ENCODE peak calls at places on chromosomes 5 and 9, in four cellular contexts. T is nephron progenitor cell, W is GM12865, J is astrocyte of the cerebellum. Z is an unnamed sample.

GRCh38 chr5:44807269-44807668 is 1.5 kb upstream of the MRPS30 start:
- DNase-seq in J (no peak), W (no peak), T (no peak), Z (no peak)

GRCh38 chr9:134381671-134382505 is 55.6 kb downstream of the RXRA start:
- DNase-seq in W (peak; percentile 62), T (no peak), J (no peak), Z (peak; percentile 27)

GRCh38 chr9:1051286-1052118 is 1.3 kb downstream of the DMRT2 start:
- DNase-seq in J (no peak), W (peak; percentile 56), T (peak; percentile 76), Z (peak; percentile 57)

GRCh38 chr5:172450861-172451695 is 3.2 kb downstream of the SH3PXD2B start:
- DNase-seq in T (peak; percentile 55), J (no peak), W (peak; percentile 35), Z (peak; percentile 54)

GRCh38 chr5:58094031-58094430 is 365.9 kb downstream of the PLK2 start:
- DNase-seq in T (no peak), W (peak; percentile 38), J (no peak), Z (no peak)

GRCh38 chr5:148820778-148821395 is 5.5 kb upstream of the ADRB2 start:
- DNase-seq in J (peak; percentile 40), T (peak; percentile 23), W (peak; percentile 32), Z (peak; percentile 41)

GRCh38 chr9:77909306-77909705 is 122.3 kb downstream of the GNAQ start:
- DNase-seq in W (peak; percentile 14), T (no peak), J (no peak), Z (no peak)

GRCh38 chr5:97544279-97545077 is 361.4 kb upstream of the RIOK2 start:
- DNase-seq in J (no peak), W (no peak), T (no peak), Z (no peak)

GRCh38 chr5:140012443-140012842 is 30.7 kb downstream of the NRG2 start:
- DNase-seq in J (no peak), W (no peak), T (no peak), Z (no peak)

GRCh38 chr5:122896598-122897282 is 51.3 kb downstream of the SNX24 start:
- DNase-seq in T (no peak), W (peak; percentile 14), J (peak; percentile 27), Z (no peak)

GRCh38 chr5:122895141-122895540 is 49.7 kb downstream of the SNX24 start:
- DNase-seq in W (no peak), J (no peak), T (no peak), Z (no peak)

GRCh38 chr5:122901346-122901745 is 55.9 kb downstream of the SNX24 start:
- DNase-seq in W (no peak), T (no peak), J (no peak), Z (no peak)

GRCh38 chr5:122902263-122902662 is 56.9 kb downstream of the SNX24 start:
- DNase-seq in W (no peak), J (no peak), T (no peak), Z (no peak)

DNA sequence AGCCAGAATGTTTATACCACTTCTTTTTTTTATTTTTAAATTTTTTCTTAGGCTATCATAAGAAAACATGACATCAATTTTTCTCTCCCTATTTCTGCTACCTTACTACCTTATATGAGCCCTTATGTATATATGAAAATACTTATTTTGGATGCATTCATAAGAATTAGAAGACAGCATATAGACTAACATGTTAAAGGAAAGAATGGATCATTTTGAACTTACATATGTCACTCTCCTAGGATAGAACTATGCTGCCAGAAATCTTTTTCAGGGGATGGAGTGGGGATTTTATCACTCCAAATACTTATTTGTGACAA is 51.8 kb downstream of the SNX24 start:
- DNase-seq in T (no peak), W (no peak), J (no peak), Z (no peak)
- TF ChIP-seq CTCF in T (peak; percentile 16), W (no peak), J (no peak), Z (no peak)

DNA sequence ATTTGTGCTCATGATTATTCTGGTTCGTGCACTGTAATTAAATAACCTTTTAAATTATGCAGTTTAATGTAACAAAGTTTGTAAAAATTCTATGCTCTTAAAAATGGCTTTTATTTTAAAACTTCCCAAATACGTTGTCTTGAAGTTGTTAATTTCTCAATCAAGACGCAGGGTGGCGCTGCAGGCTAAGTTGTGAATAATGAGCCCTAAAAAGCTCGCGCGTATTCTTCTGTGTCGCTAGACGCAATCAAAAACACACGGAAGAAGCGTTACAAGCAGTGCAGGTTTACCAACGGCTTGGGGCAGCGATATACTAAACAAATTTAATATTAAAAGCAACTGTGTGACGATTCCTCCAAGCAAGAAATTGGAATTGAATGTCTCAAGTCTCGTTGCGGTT is at the start of gene PCDHB4:
- DNase-seq in W (no peak), J (no peak), T (no peak), Z (peak; percentile 45)
- TF ChIP-seq CTCF in W (no peak), J (no peak), T (no peak), Z (peak; percentile 81)

GRCh38 chr5:137735531-137736284 is at the start of gene KLHL3:
- DNase-seq in T (peak; percentile 66), W (peak; percentile 45), J (no peak), Z (peak; percentile 61)
- TF ChIP-seq CTCF in T (no peak), W (no peak), J (no peak), Z (no peak)

DNA sequence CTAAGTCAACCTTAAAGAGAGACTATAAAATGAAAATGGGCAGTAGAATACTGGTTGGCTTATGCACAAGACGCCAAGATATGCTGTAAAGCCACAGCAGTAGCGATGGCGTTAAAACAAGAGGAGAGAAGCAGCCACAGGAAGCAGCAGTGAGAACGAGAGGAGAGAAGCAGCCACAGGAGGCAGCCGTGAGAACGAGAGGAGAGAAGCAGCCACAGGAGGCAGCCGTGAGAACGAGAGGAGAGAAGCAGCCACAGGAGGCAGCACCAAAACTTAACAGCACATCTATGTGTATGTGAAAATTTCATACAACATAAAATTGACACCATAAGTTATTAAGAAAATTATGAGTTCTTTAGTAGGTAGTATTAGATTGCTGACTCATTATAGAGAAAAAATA is 2318.6 kb upstream of the ACO1 start:
- DNase-seq in T (no peak), W (no peak), J (no peak), Z (no peak)
- TF ChIP-seq CTCF in T (no peak), W (no peak), J (no peak), Z (no peak)

GRCh38 chr9:37390759-37391158 is 31.7 kb upstream of the GRHPR start:
- DNase-seq in W (peak; percentile 95), T (peak; percentile 30), J (no peak), Z (peak; percentile 43)
- TF ChIP-seq CTCF in W (peak; percentile 78), T (peak; percentile 32), J (peak; percentile 39), Z (peak; percentile 23)

GRCh38 chr9:86045654-86046053 is 53.7 kb downstream of the GOLM1 start:
- DNase-seq in W (no peak), T (no peak), J (no peak), Z (no peak)

GRCh38 chr9:86042226-86042625 is 57.1 kb downstream of the GOLM1 start:
- DNase-seq in T (no peak), W (no peak), J (no peak), Z (no peak)

GRCh38 chr9:86046080-86046636 is 53.2 kb downstream of the GOLM1 start:
- DNase-seq in W (no peak), J (no peak), T (no peak), Z (no peak)

GRCh38 chr9:86043586-86043985 is 55.8 kb downstream of the GOLM1 start:
- DNase-seq in W (no peak), J (no peak), T (no peak), Z (no peak)

DNA sequence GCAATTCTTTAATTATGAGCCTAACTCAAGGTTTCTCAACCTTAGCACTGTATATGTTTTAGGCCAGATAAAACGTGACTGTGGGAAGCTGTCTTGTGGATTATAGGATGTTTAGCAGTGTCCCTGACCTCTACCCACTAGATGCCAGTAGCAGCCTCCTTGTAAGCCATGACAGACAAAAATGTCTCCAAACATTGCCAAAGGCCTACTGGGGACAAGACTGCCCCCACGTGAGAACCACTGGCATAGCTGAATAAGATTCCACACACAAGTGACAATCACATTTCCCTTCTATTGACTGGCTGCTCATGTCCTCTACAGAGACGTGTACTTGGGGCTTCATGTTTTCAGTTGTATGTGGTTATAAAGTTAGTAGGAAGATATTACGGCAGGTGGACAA is 55.4 kb downstream of the GOLM1 start:
- DNase-seq in W (peak; percentile 46), T (no peak), J (no peak), Z (no peak)
- TF ChIP-seq CTCF in W (peak; percentile 21), T (peak; percentile 8), J (no peak), Z (no peak)

DNA sequence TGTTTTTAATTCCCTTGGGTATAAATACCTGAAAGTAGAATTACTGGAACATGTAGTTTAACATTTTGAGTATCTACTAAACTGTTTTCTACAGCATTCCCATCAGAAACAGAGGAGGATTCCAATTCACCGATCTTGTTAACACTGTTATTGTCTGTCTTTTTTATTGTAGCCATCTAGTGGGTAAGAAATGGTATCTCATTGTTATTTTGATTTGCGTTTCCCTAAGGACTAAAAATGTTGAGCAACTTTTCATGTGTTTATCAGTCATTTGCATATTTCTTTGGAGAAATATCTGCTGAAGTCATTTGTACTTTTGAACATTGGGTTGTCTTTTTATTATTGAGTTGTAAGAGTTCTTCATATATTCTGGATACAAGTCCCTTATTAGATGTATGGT is 135.2 kb upstream of the NFIL3 start:
- DNase-seq in T (no peak), J (no peak), W (no peak), Z (no peak)
- TF ChIP-seq CTCF in T (no peak), J (no peak), W (no peak), Z (no peak)

Z was measured in endothelial cell.